ENCODE peak calls at places on chromosome 13, in five cellular contexts. Z is NB4; K is PC-3; Y is cardiac fibroblast; W is CD8-positive, alpha-beta T cell. A is an unnamed sample.

GRCh38 chr13:101417043-101417406 is 717 bp upstream of the NALCN start:
- DNase-seq in K (peak; percentile 91), Y (peak; percentile 45), Z (no peak), W (no peak), A (no peak)

GRCh38 chr13:88764103-88764502 is 1092.9 kb downstream of the SLITRK5 start:
- DNase-seq in Z (no peak), W (no peak), Y (no peak), K (no peak), A (no peak)

GRCh38 chr13:52955505-52955904 is 73.1 kb upstream of the OLFM4 start:
- DNase-seq in W (no peak), K (no peak), Y (no peak), Z (no peak), A (no peak)

GRCh38 chr13:50410921-50411712 is 395.9 kb downstream of the KCNRG start:
- DNase-seq in K (peak; percentile 82), Y (peak; percentile 82), W (no peak), Z (peak; percentile 24), A (no peak)

GRCh38 chr13:106471957-106472543 is 63.4 kb downstream of the EFNB2 start:
- DNase-seq in K (peak; percentile 92), Z (no peak), W (no peak), Y (peak; percentile 75), A (no peak)

GRCh38 chr13:95254341-95254740 is 46.9 kb downstream of the ABCC4 start:
- DNase-seq in W (no peak), Y (no peak), Z (no peak), K (peak; percentile 64), A (no peak)

GRCh38 chr13:24274452-24274971 is 34.9 kb upstream of the C1QTNF9 start:
- DNase-seq in Y (peak; percentile 38), K (no peak), W (peak; percentile 63), Z (no peak), A (peak; percentile 51)

GRCh38 chr13:33109319-33109718 is 93.1 kb downstream of the KL start:
- DNase-seq in W (no peak), K (no peak), Z (no peak), Y (no peak), A (no peak)

GRCh38 chr13:107866666-107867623 is 348.4 kb downstream of the LIG4 start:
- DNase-seq in Y (peak; percentile 46), W (no peak), Z (no peak), K (peak; percentile 46), A (no peak)

GRCh38 chr13:51364404-51365008 is 25.0 kb downstream of the SERPINE3 start:
- DNase-seq in Y (no peak), K (peak; percentile 22), W (no peak), Z (no peak), A (no peak)

GRCh38 chr13:80157261-80157942 is 183.5 kb downstream of the SPRY2 start:
- DNase-seq in K (no peak), W (no peak), Y (peak; percentile 69), Z (no peak), A (no peak)

GRCh38 chr13:82747948-82748347 is 1134.3 kb downstream of the SLITRK1 start:
- DNase-seq in K (peak; percentile 14), Z (no peak), Y (peak; percentile 13), W (no peak), A (no peak)

GRCh38 chr13:113116206-113116800 is 6.3 kb upstream of the F10 start:
- DNase-seq in K (no peak), Z (no peak), Y (no peak), W (no peak), A (peak; percentile 4)

GRCh38 chr13:34748078-34748477 is 194.0 kb upstream of the NBEA start:
- DNase-seq in W (no peak), K (no peak), Y (peak; percentile 99), Z (peak; percentile 2), A (no peak)

GRCh38 chr13:29579094-29579493 is 16.4 kb downstream of the SLC7A1 start:
- DNase-seq in Y (no peak), Z (no peak), W (no peak), K (no peak), A (no peak)

GRCh38 chr13:57865600-57866294 is 234.2 kb downstream of the PCDH17 start:
- DNase-seq in Y (no peak), W (no peak), Z (peak; percentile 65), K (no peak), A (no peak)

GRCh38 chr13:109381546-109382180 is 404.7 kb downstream of the IRS2 start:
- DNase-seq in K (no peak), W (no peak), Z (peak; percentile 16), Y (peak; percentile 55), A (no peak)

GRCh38 chr13:50290186-50290585 is 274.9 kb downstream of the KCNRG start:
- DNase-seq in W (no peak), Y (no peak), K (no peak), Z (peak; percentile 61), A (no peak)

GRCh38 chr13:27868639-27869435 is 51.0 kb upstream of the PDX1 start:
- DNase-seq in Z (peak; percentile 48), K (peak; percentile 42), W (no peak), Y (peak; percentile 16), A (no peak)

GRCh38 chr13:27869436-27870090 is 50.2 kb upstream of the PDX1 start:
- DNase-seq in Z (no peak), W (no peak), Y (no peak), K (no peak), A (no peak)
- TF ChIP-seq CTCF in Z (no peak), W (peak; percentile 4), Y (no peak), K (no peak), A (no peak)

GRCh38 chr13:39665763-39666162 is 10.3 kb downstream of the COG6 start:
- DNase-seq in Z (no peak), K (no peak), W (no peak), Y (no peak), A (no peak)

GRCh38 chr13:39663958-39664357 is 8.5 kb downstream of the COG6 start:
- DNase-seq in Y (no peak), K (no peak), W (no peak), Z (no peak), A (no peak)

DNA sequence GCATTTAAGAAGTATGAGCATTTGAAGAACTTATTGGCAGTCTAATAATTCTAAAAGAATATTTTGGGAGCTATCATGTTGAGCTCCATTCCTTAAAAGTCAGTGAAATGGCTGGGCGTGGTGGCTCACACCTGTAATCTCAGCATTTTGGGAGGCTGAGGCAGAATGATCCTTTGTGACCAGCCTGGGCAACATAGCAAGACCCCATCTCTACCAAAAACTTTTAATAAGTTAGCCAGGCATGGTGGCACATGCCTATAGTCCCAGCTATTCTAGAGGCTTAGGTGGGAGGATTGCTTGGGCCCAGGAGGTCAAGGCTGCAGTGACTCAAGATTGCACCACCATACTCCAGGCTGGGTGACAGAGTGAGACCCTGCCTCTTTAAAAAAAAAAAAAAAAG is 8.0 kb downstream of the COG6 start:
- DNase-seq in Y (no peak), K (no peak), W (no peak), Z (no peak), A (no peak)
- TF ChIP-seq CTCF in Y (no peak), K (no peak), W (no peak), Z (no peak), A (no peak)

GRCh38 chr13:99312493-99312883 is 5.3 kb upstream of the GPR183 start:
- DNase-seq in K (no peak), Y (peak; percentile 86), Z (peak; percentile 93), W (no peak), A (no peak)

GRCh38 chr13:99308481-99309087 is 1.4 kb upstream of the GPR183 start:
- DNase-seq in W (no peak), Y (peak; percentile 58), K (no peak), Z (no peak), A (no peak)

GRCh38 chr13:99311748-99312492 is 4.7 kb upstream of the GPR183 start:
- DNase-seq in Z (peak; percentile 34), K (no peak), Y (no peak), W (no peak), A (no peak)

GRCh38 chr13:99311137-99311536 is 3.9 kb upstream of the GPR183 start:
- DNase-seq in Y (no peak), W (no peak), K (no peak), Z (peak; percentile 76), A (no peak)

GRCh38 chr13:99310382-99311031 is 3.3 kb upstream of the GPR183 start:
- DNase-seq in Z (peak; percentile 64), K (peak; percentile 29), W (no peak), Y (peak; percentile 41), A (no peak)
- TF ChIP-seq CTCF in Z (no peak), K (no peak), W (no peak), Y (no peak), A (no peak)

GRCh38 chr13:97211986-97212385 is 10.1 kb upstream of the MBNL2 start:
- DNase-seq in Y (peak; percentile 55), Z (no peak), W (no peak), K (no peak), A (no peak)

GRCh38 chr13:97215325-97215724 is 6.8 kb upstream of the MBNL2 start:
- DNase-seq in W (no peak), Z (no peak), K (no peak), Y (no peak), A (no peak)

GRCh38 chr13:97214921-97215320 is 7.2 kb upstream of the MBNL2 start:
- DNase-seq in W (no peak), K (no peak), Z (no peak), Y (no peak), A (no peak)

GRCh38 chr13:97211357-97211756 is 10.8 kb upstream of the MBNL2 start:
- DNase-seq in Y (no peak), W (no peak), Z (no peak), K (no peak), A (no peak)

GRCh38 chr13:97212540-97213146 is 9.5 kb upstream of the MBNL2 start:
- DNase-seq in K (peak; percentile 68), W (no peak), Z (peak; percentile 40), Y (peak; percentile 72), A (no peak)
- TF ChIP-seq CTCF in K (peak; percentile 82), W (no peak), Z (peak; percentile 72), Y (peak; percentile 83), A (no peak)

GRCh38 chr13:72230131-72230530 is 363.1 kb upstream of the DACH1 start:
- DNase-seq in Z (no peak), K (no peak), W (no peak), Y (no peak), A (no peak)

GRCh38 chr13:72229067-72229466 is 362.1 kb upstream of the DACH1 start:
- DNase-seq in W (no peak), Y (no peak), Z (no peak), K (no peak), A (no peak)
- TF ChIP-seq CTCF in W (no peak), Y (no peak), Z (no peak), K (no peak), A (no peak)

DNA sequence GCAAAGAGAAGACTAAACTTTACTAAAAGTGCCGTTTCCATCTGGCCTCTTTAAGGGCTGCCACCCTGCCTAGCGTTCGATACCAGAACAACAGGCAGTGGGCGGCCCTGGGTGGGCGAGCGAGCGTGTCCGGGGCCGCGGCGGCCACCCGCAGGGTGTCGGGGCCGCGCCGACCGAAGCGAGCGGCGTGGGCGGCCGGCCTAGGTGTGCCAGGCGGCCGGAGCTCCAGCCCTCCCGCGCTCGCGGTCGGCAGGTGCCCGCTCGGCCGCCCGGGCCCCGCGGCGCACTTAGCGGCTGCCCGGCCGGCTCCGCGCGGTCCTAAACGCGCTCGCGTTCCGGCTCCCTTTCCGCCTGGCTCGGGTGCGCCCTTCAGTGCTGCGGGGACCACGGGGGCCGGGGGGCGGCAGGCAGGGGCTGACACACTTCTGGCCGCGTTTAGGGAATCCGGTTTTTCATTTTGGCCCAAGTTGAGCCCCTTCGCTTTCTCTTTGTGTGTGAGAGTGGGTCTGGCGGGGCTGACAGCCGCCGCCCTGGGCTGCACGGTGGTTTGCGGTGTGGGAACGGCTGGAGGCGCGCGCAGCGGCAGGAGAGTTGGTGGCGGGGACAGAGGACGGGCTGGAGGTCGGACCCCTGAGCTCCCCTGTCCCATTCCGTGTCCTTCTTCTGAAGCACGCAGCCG is 2.9 kb downstream of the FGF9 start:
- DNase-seq in K (peak; percentile 42), W (peak; percentile 44), Y (peak; percentile 37), Z (peak; percentile 66), A (peak; percentile 58)
- TF ChIP-seq CTCF in K (no peak), W (peak; percentile 21), Y (no peak), Z (no peak), A (no peak)